ENCODE peak calls at places on chromosomes 16 and 17, in five cellular contexts. Z is brain microvascular endothelial cell, U is Karpas-422, B is fibroblast of lung, V is tibial artery. M is an unnamed sample.

GRCh38 chr16:81694494-81695285 is 84.4 kb upstream of the PLCG2 start:
- DNase-seq in B (no peak), Z (no peak), U (no peak), V (no peak), M (no peak)

GRCh38 chr17:73316919-73317505 is 5.2 kb upstream of the CDC42EP4 start:
- DNase-seq in B (no peak), V (no peak), Z (no peak), U (peak), M (no peak)

GRCh38 chr17:65100316-65101140 is 36.6 kb upstream of the RGS9 start:
- DNase-seq in Z (no peak), V (peak), U (peak), B (peak), M (peak)

GRCh38 chr17:44722254-44722653 is 13.8 kb downstream of the DBF4B start:
- DNase-seq in Z (no peak), U (no peak), V (no peak), B (no peak), M (no peak)

GRCh38 chr16:69613283-69614154 is 47.8 kb downstream of the NFAT5 start:
- DNase-seq in V (no peak), B (peak), Z (no peak), U (peak), M (peak)

GRCh38 chr16:57852189-57852588 is 49.9 kb upstream of the KIFC3 start:
- DNase-seq in U (no peak), V (no peak), Z (no peak), B (no peak), M (no peak)

GRCh38 chr17:42574463-42574862 is 3.1 kb downstream of the PSMC3IP start:
- DNase-seq in V (no peak), Z (no peak), U (no peak), B (no peak), M (no peak)

GRCh38 chr17:428414-428813 is 75.8 kb upstream of the RPH3AL start:
- DNase-seq in V (no peak), Z (no peak), B (no peak), U (no peak), M (no peak)

GRCh38 chr16:58508671-58509251 is 6.6 kb upstream of the SETD6 start:
- DNase-seq in B (no peak), V (no peak), U (no peak), Z (no peak), M (no peak)

GRCh38 chr17:70405492-70406220 is 236.3 kb downstream of the KCNJ2 start:
- DNase-seq in Z (peak), U (no peak), B (peak), V (no peak), M (no peak)

GRCh38 chr17:28381141-28381825 is 9.8 kb downstream of the SARM1 start:
- DNase-seq in Z (no peak), U (no peak), V (no peak), B (no peak), M (peak)

GRCh38 chr16:55575621-55576020 is 9.1 kb downstream of the CAPNS2 start:
- DNase-seq in Z (no peak), B (no peak), V (no peak), U (no peak), M (no peak)

GRCh38 chr16:8878523-8878911 is 3.6 kb upstream of the LITAFD start:
- DNase-seq in V (no peak), Z (peak), U (no peak), B (peak), M (no peak)

GRCh38 chr16:66367968-66368891 is 1.7 kb downstream of the CDH5 start:
- DNase-seq in B (no peak), Z (no peak), V (no peak), U (no peak), M (no peak)

GRCh38 chr16:89996178-89996489 is 23.1 kb downstream of the DBNDD1 start:
- DNase-seq in U (no peak), Z (no peak), B (no peak), V (no peak), M (no peak)

GRCh38 chr16:89993377-89993776 is 25.9 kb downstream of the DBNDD1 start:
- DNase-seq in B (no peak), U (no peak), V (no peak), Z (no peak), M (no peak)

GRCh38 chr16:89994389-89994720 is 24.9 kb downstream of the DBNDD1 start:
- DNase-seq in V (no peak), B (no peak), U (no peak), Z (no peak), M (no peak)

GRCh38 chr16:89990799-89991198 is 28.5 kb downstream of the DBNDD1 start:
- DNase-seq in B (no peak), Z (no peak), V (no peak), U (no peak), M (no peak)

GRCh38 chr16:89993971-89994370 is 25.3 kb downstream of the DBNDD1 start:
- DNase-seq in B (no peak), U (no peak), V (no peak), Z (no peak), M (no peak)
- H3K27ac ChIP-seq in B (peak), U (no peak), V (no peak), Z (no peak), M (no peak)

GRCh38 chr16:4317471-4318170 is 1.8 kb downstream of the GLIS2 start:
- DNase-seq in B (peak), U (no peak), V (no peak), Z (no peak), M (peak)
- H3K27ac ChIP-seq in B (peak), U (no peak), V (peak), Z (no peak), M (peak)

GRCh38 chr17:33127706-33128105 is 136.1 kb downstream of the SPACA3 start:
- DNase-seq in U (no peak), B (peak), V (no peak), Z (no peak), M (no peak)

GRCh38 chr17:33124871-33125551 is 133.4 kb downstream of the SPACA3 start:
- DNase-seq in Z (no peak), U (no peak), B (peak), V (no peak), M (no peak)

GRCh38 chr17:33124185-33124584 is 132.5 kb downstream of the SPACA3 start:
- DNase-seq in V (no peak), U (no peak), B (no peak), Z (no peak), M (no peak)

GRCh38 chr17:33125552-33125950 is 133.9 kb downstream of the SPACA3 start:
- DNase-seq in U (no peak), B (no peak), V (no peak), Z (no peak), M (no peak)

DNA sequence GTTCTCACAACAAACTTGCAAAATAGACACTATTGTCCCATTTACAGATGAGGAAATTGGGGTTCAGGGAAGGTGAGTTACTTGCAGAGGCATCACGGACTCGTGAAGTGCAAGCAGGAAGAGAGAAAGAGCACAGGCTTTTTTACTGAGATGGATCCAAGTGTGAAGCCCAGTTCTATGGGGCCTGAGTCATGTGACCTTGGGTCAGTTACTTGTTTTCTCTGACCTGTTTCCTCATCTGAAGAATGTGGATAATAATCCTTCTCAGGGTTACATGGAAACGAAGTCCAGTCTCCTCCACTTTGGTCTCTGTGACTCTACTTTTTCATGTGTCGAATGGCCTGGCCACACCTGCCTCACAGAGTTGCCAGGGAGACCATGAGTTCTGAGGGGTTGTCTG is 134.4 kb downstream of the SPACA3 start:
- DNase-seq in V (no peak), U (no peak), Z (no peak), B (no peak), M (no peak)
- H3K27ac ChIP-seq in V (no peak), U (no peak), Z (no peak), B (no peak), M (no peak)

GRCh38 chr17:67942810-67943209 is 53.5 kb downstream of the C17orf58 start:
- DNase-seq in U (no peak), V (no peak), Z (no peak), B (no peak), M (no peak)
- H3K27ac ChIP-seq in U (no peak), V (no peak), Z (no peak), B (no peak), M (no peak)

GRCh38 chr17:81858170-81858966 is 2.0 kb downstream of the P4HB start:
- DNase-seq in Z (no peak), V (no peak), U (no peak), B (no peak), M (no peak)
- H3K27ac ChIP-seq in Z (no peak), V (no peak), U (no peak), B (peak), M (no peak)